ENCODE peak calls at places on chromosomes 13 and 19, in five cellular contexts. R is body of pancreas, Q is thyroid gland, H is adrenal gland, A is colonic mucosa. F is an unnamed sample.

GRCh38 chr13:101523732-101524131 is 71.3 kb downstream of the ITGBL1 start:
- DNase-seq in R (no peak), Q (peak; percentile 29), H (no peak), A (no peak), F (peak; percentile 28)

GRCh38 chr13:109778102-109778542 is 8.3 kb downstream of the IRS2 start:
- DNase-seq in R (no peak), Q (peak; percentile 11), H (no peak), A (peak; percentile 51), F (no peak)

GRCh38 chr19:47122359-47123335 is 8.0 kb upstream of the SAE1 start:
- DNase-seq in R (no peak), Q (no peak), H (no peak), A (no peak), F (no peak)

GRCh38 chr13:86585826-86586225 is 786.6 kb upstream of the SLITRK6 start:
- DNase-seq in R (peak; percentile 45), Q (peak; percentile 59), H (peak; percentile 57), A (peak; percentile 36), F (no peak)

GRCh38 chr13:32639502-32640105 is 53.4 kb downstream of the PDS5B start:
- DNase-seq in R (peak; percentile 53), Q (peak; percentile 54), H (peak; percentile 41), A (peak; percentile 48), F (peak; percentile 28)

GRCh38 chr19:3236272-3236671 is 11.8 kb downstream of the CELF5 start:
- DNase-seq in R (no peak), Q (no peak), H (no peak), A (no peak), F (no peak)

GRCh38 chr13:25037057-25037813 is 58.7 kb upstream of the PABPC3 start:
- DNase-seq in R (peak; percentile 65), Q (peak; percentile 65), H (peak; percentile 45), A (peak; percentile 40), F (no peak)

GRCh38 chr19:1364070-1364719 is 19.5 kb upstream of the NDUFS7 start:
- DNase-seq in R (no peak), Q (no peak), H (no peak), A (no peak), F (no peak)

GRCh38 chr13:46759861-46760260 is 37.1 kb downstream of the ESD start:
- DNase-seq in R (no peak), Q (no peak), H (no peak), A (peak; percentile 66), F (no peak)

GRCh38 chr13:91574756-91575155 is 176.3 kb downstream of the GPC5 start:
- DNase-seq in R (no peak), Q (no peak), H (no peak), A (no peak), F (no peak)

GRCh38 chr13:72504026-72504925 is 223.2 kb downstream of the MZT1 start:
- DNase-seq in R (no peak), Q (no peak), H (no peak), A (no peak), F (no peak)

GRCh38 chr13:44313674-44314073 is 60.0 kb upstream of the SERP2 start:
- DNase-seq in R (no peak), Q (no peak), H (no peak), A (no peak), F (no peak)

GRCh38 chr19:58261968-58262921 is 16.5 kb upstream of the ZNF8 start:
- DNase-seq in R (no peak), Q (no peak), H (no peak), A (no peak), F (no peak)

GRCh38 chr19:49656456-49657109 is 9.1 kb downstream of the IRF3 start:
- DNase-seq in R (no peak), Q (no peak), H (no peak), A (no peak), F (no peak)

GRCh38 chr13:37068962-37069361 is 9.5 kb upstream of the SUPT20H start:
- DNase-seq in R (no peak), Q (no peak), H (no peak), A (no peak), F (no peak)

GRCh38 chr19:1237027-1237659 is 662 bp downstream of the CBARP start:
- DNase-seq in R (peak; percentile 38), Q (peak; percentile 48), H (no peak), A (peak; percentile 34), F (no peak)

GRCh38 chr19:892243-892996 is 567 bp downstream of the MED16 start:
- DNase-seq in R (no peak), Q (no peak), H (no peak), A (no peak), F (no peak)

GRCh38 chr13:25902946-25903345 is 148.9 kb downstream of the SHISA2 start:
- DNase-seq in R (no peak), Q (peak; percentile 34), H (no peak), A (no peak), F (no peak)

GRCh38 chr19:10454267-10454666 is 33.9 kb downstream of the PDE4A start:
- DNase-seq in R (no peak), Q (no peak), H (peak; percentile 40), A (no peak), F (no peak)

GRCh38 chr13:93244918-93245280 is 18.3 kb downstream of the GPC6 start:
- DNase-seq in R (no peak), Q (no peak), H (no peak), A (no peak), F (no peak)

GRCh38 chr13:51811920-51812328 is 8.0 kb upstream of the DHRS12 start:
- DNase-seq in R (no peak), Q (no peak), H (no peak), A (no peak), F (no peak)

GRCh38 chr13:60335531-60335930 is 61.5 kb upstream of the TDRD3 start:
- DNase-seq in R (no peak), Q (no peak), H (no peak), A (no peak), F (no peak)

GRCh38 chr19:5775668-5776309 is 8.8 kb downstream of the PRR22 start:
- DNase-seq in R (peak; percentile 43), Q (no peak), H (no peak), A (no peak), F (no peak)

GRCh38 chr13:33787051-33787591 is 30.8 kb upstream of the RFC3 start:
- DNase-seq in R (no peak), Q (no peak), H (no peak), A (no peak), F (no peak)

GRCh38 chr19:38852231-38853044 is 2.7 kb upstream of the HNRNPL start:
- DNase-seq in R (peak; percentile 59), Q (peak; percentile 59), H (peak; percentile 67), A (peak; percentile 75), F (peak; percentile 56)

GRCh38 chr13:79450110-79450509 is 30.8 kb upstream of the NDFIP2 start:
- DNase-seq in R (no peak), Q (no peak), H (no peak), A (no peak), F (no peak)

GRCh38 chr13:112737329-112737728 is 47.5 kb downstream of the ATP11A start:
- DNase-seq in R (no peak), Q (no peak), H (no peak), A (no peak), F (no peak)

GRCh38 chr13:32585625-32586021 is 629 bp upstream of the PDS5B start:
- DNase-seq in R (peak; percentile 13), Q (no peak), H (peak; percentile 18), A (peak; percentile 23), F (no peak)

GRCh38 chr19:49558591-49558990 is 21.8 kb downstream of the NOSIP start:
- DNase-seq in R (peak; percentile 31), Q (no peak), H (no peak), A (no peak), F (no peak)

GRCh38 chr13:72004975-72005374 is 138.0 kb upstream of the DACH1 start:
- DNase-seq in R (no peak), Q (no peak), H (no peak), A (no peak), F (no peak)

GRCh38 chr19:38470788-38471480 is 37.4 kb downstream of the RYR1 start:
- DNase-seq in R (no peak), Q (no peak), H (no peak), A (no peak), F (no peak)

GRCh38 chr19:5193192-5193591 is 147.4 kb downstream of the PTPRS start:
- DNase-seq in R (no peak), Q (no peak), H (no peak), A (no peak), F (no peak)

GRCh38 chr19:10863107-10863700 is 8.1 kb upstream of the CARM1 start:
- DNase-seq in R (peak; percentile 55), Q (peak; percentile 87), H (no peak), A (no peak), F (no peak)

GRCh38 chr13:27953671-27954405 is 15.3 kb downstream of the CDX2 start:
- DNase-seq in R (peak; percentile 89), Q (peak; percentile 67), H (peak; percentile 51), A (peak; percentile 82), F (peak; percentile 78)

GRCh38 chr19:39136225-39136940 is 10.8 kb downstream of the PAK4 start:
- DNase-seq in R (no peak), Q (peak; percentile 13), H (no peak), A (peak; percentile 91), F (no peak)

GRCh38 chr13:73075546-73075945 is 16.7 kb downstream of the KLF5 start:
- DNase-seq in R (no peak), Q (peak; percentile 54), H (no peak), A (peak; percentile 42), F (no peak)

GRCh38 chr13:112233716-112234115 is 142.4 kb upstream of the SPACA7 start:
- DNase-seq in R (no peak), Q (no peak), H (no peak), A (no peak), F (no peak)

GRCh38 chr19:18284710-18285430 is 3.4 kb upstream of the JUND start:
- DNase-seq in R (no peak), Q (no peak), H (no peak), A (no peak), F (no peak)

GRCh38 chr19:42529248-42529764 is 1.0 kb upstream of the CEACAM1 start:
- DNase-seq in R (peak; percentile 70), Q (peak; percentile 64), H (peak; percentile 64), A (peak; percentile 85), F (peak; percentile 38)
- TF ChIP-seq CTCF in R (peak; percentile 94), Q (peak; percentile 81), H (peak; percentile 84), A (peak; percentile 96), F (peak; percentile 58)

GRCh38 chr19:15372891-15373301 is 6.7 kb downstream of the AKAP8 start:
- DNase-seq in R (no peak), Q (no peak), H (no peak), A (no peak), F (no peak)
- H3K4me1 ChIP-seq in R (peaks cover 32% of the 10 kb centered on the region), Q (peaks cover 12% of the 10 kb centered on the region), H (peaks cover 24% of the 10 kb centered on the region), A (no peaks in the 10 kb centered on the region), F (peaks cover 47% of the 10 kb centered on the region)

DNA sequence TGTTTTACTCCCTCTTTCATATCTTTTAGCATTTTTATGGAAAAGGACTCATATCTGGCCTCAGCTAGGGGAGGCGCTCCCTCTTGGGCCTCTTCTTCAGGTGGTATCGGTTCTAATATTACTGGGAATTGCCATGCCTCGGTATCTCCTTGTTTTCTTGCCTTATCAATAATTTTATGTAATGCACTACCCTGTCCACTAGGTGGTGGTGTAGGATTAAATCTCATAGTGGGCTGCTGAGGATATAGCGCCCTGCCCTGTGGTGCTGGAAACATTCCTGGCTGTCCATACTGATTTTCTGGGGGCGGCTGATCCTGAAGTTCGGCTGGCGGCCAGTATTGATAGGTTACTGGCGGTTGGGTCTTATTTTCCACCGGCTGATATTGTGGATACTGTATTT is 35.8 kb downstream of the ZNF420 start:
- DNase-seq in R (no peak), Q (no peak), H (no peak), A (no peak), F (no peak)
- TF ChIP-seq CTCF in R (no peak), Q (no peak), H (no peak), A (no peak), F (no peak)

GRCh38 chr13:47822036-47822435 is 179.0 kb downstream of the SUCLA2 start:
- DNase-seq in R (no peak), Q (no peak), H (no peak), A (no peak), F (no peak)
- H3K4me1 ChIP-seq in R (no peaks in the 10 kb centered on the region), Q (no peaks in the 10 kb centered on the region), H (no peaks in the 10 kb centered on the region), A (no peaks in the 10 kb centered on the region), F (no peaks in the 10 kb centered on the region)

GRCh38 chr13:103510007-103510406 is 443.8 kb upstream of the SLC10A2 start:
- DNase-seq in R (no peak), Q (peak; percentile 8), H (no peak), A (no peak), F (peak; percentile 19)
- TF ChIP-seq CTCF in R (no peak), Q (no peak), H (no peak), A (no peak), F (no peak)

F was measured in psoas muscle.